ENCODE peak calls at places on chromosomes 12 and 14, in seven cellular contexts. S is IMR-90, G is GM23248, J is DND-41, B is H7, O is kidney epithelial cell, R is adipocyte. U is an unnamed sample.

GRCh38 chr12:67592228-67593011 is 56.1 kb upstream of the DYRK2 start:
- DNase-seq in G (peak; percentile 77), B (no peak), O (peak; percentile 38), R (peak; percentile 76), J (peak; percentile 29), S (peak; percentile 51), U (no peak)

GRCh38 chr12:100404769-100405407 is 48.0 kb downstream of the SLC17A8 start:
- DNase-seq in R (peak; percentile 50), B (peak; percentile 69), S (peak; percentile 40), O (no peak), G (peak; percentile 75), J (peak; percentile 53), U (no peak)

GRCh38 chr14:26897186-26897585 is 299.4 kb upstream of the NOVA1 start:
- DNase-seq in R (no peak), G (no peak), B (no peak), O (no peak), S (no peak), J (no peak), U (no peak)

GRCh38 chr14:50335989-50336391 is 23.9 kb downstream of the DMAC2L start:
- DNase-seq in B (no peak), O (no peak), S (peak; percentile 65), R (peak; percentile 54), G (peak; percentile 44), J (peak; percentile 68), U (no peak)

GRCh38 chr12:51210690-51211395 is 7.0 kb downstream of the POU6F1 start:
- DNase-seq in S (no peak), B (peak; percentile 8), O (no peak), R (no peak), J (no peak), G (no peak), U (no peak)

GRCh38 chr12:80925237-80925636 is 12.5 kb downstream of the LIN7A start:
- DNase-seq in R (peak; percentile 29), B (no peak), S (no peak), G (no peak), O (no peak), J (no peak), U (no peak)

GRCh38 chr14:26163761-26164160 is 434.1 kb downstream of the NOVA1 start:
- DNase-seq in O (no peak), R (peak; percentile 18), B (peak; percentile 6), J (no peak), S (peak; percentile 20), G (peak; percentile 67), U (no peak)

GRCh38 chr12:127324681-127325080 is 942.3 kb upstream of the TMEM132C start:
- DNase-seq in J (no peak), G (no peak), S (no peak), O (no peak), B (no peak), R (no peak), U (no peak)

GRCh38 chr12:89064780-89065179 is 287.5 kb downstream of the DUSP6 start:
- DNase-seq in R (no peak), O (peak; percentile 71), B (no peak), J (no peak), G (peak; percentile 93), S (peak; percentile 71), U (no peak)

GRCh38 chr12:129101404-129101803 is 248.1 kb downstream of the GLT1D1 start:
- DNase-seq in O (no peak), S (no peak), B (no peak), R (no peak), G (no peak), J (no peak), U (no peak)

GRCh38 chr14:35470775-35471174 is 63.2 kb upstream of the INSM2 start:
- DNase-seq in B (peak; percentile 30), O (peak; percentile 9), J (peak; percentile 14), G (peak; percentile 30), R (peak; percentile 34), S (peak; percentile 31), U (no peak)

GRCh38 chr12:51970904-51971646 is 19.6 kb downstream of the ACVR1B start:
- DNase-seq in O (peak; percentile 52), B (peak; percentile 84), J (no peak), G (peak; percentile 42), S (peak; percentile 80), R (peak; percentile 24), U (no peak)

GRCh38 chr14:77988966-77989365 is 181.2 kb upstream of the NRXN3 start:
- DNase-seq in G (peak; percentile 92), B (no peak), S (peak; percentile 48), R (no peak), J (no peak), O (peak; percentile 82), U (no peak)

GRCh38 chr14:89332031-89332430 is 85.0 kb downstream of the FOXN3 start:
- DNase-seq in B (no peak), S (peak; percentile 55), R (peak; percentile 19), O (no peak), J (no peak), G (peak; percentile 18), U (no peak)

GRCh38 chr12:50740307-50740706 is 23.6 kb upstream of the ATF1 start:
- DNase-seq in J (no peak), O (no peak), S (no peak), R (no peak), G (peak; percentile 63), B (no peak), U (no peak)

GRCh38 chr14:68794130-68794855 is 1.4 kb upstream of the ZFP36L1 start:
- DNase-seq in G (peak; percentile 98), O (no peak), J (peak; percentile 78), B (peak; percentile 71), R (peak; percentile 95), S (peak; percentile 95), U (peak; percentile 93)

GRCh38 chr14:32006267-32007110 is 70.6 kb upstream of the ARHGAP5 start:
- DNase-seq in S (peak; percentile 19), B (no peak), O (peak; percentile 98), J (no peak), R (no peak), G (no peak), U (no peak)

GRCh38 chr12:11559941-11560340 is 89.5 kb upstream of the ETV6 start:
- DNase-seq in G (no peak), O (no peak), B (no peak), J (no peak), R (no peak), S (no peak), U (no peak)

GRCh38 chr12:11553871-11554533 is 95.5 kb upstream of the ETV6 start:
- DNase-seq in J (peak; percentile 73), G (peak; percentile 76), B (peak; percentile 75), O (no peak), S (peak; percentile 59), R (peak; percentile 81), U (no peak)

GRCh38 chr12:11555743-11556625 is 93.5 kb upstream of the ETV6 start:
- DNase-seq in O (no peak), G (peak; percentile 29), S (no peak), J (peak; percentile 50), B (no peak), R (no peak), U (no peak)

DNA sequence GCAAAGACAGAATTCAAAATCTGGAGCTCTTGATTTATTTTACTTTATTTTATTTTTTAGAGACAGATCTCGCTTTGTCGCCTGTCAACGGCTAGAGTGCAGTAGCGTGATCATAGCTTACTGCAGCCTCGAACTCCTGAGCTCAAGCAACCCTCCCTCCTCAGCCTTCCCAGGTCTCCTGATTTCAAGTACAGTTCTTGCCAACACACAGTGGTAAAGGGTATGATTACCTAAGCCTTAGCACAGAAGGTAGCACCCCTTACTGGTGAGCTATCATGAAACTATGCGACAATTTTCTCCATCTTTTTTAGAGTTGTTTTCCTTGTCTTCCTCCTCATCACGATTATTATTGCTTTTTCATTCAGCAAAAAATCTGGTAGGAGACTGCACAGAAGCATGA is 94.3 kb upstream of the ETV6 start:
- DNase-seq in G (no peak), B (no peak), J (no peak), R (no peak), O (no peak), S (no peak), U (no peak)
- H3K27me3 ChIP-seq in G (peaks cover 26% of the 10 kb centered on the region), B (no peaks in the 10 kb centered on the region), J (no peaks in the 10 kb centered on the region), R (no peaks in the 10 kb centered on the region), O (no peaks in the 10 kb centered on the region), S (peaks cover 42% of the 10 kb centered on the region), U (no peaks in the 10 kb centered on the region)

DNA sequence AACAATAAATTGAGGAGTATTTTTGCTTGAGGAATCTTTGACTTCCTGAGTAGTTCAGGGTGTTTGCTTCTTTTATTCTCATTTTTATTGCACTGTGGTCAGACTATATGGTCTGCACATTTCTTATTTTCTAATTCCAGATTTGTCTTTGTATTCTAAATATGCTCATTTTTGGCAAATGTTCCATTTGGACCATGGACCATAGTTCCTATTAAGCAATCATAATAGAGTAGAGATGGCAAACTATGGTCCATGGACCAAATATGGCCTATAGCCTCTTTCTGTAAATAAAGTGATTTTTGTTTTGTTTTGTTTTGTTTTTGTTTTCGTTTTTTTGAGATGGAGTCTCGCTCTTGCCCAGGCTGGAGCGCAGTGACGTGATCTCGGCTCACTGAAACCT is 2.1 kb downstream of the GPRC5A start:
- DNase-seq in J (no peak), O (no peak), G (no peak), S (no peak), R (no peak), B (no peak), U (no peak)
- H3K4me3 ChIP-seq in J (no peak overlapping the region), O (peak overlapping the region; percentile 42), G (peak overlapping the region; percentile 75), S (peak overlapping the region; percentile 72), R (no peak overlapping the region), B (no peak overlapping the region), U (peak overlapping the region; percentile 38)

GRCh38 chr12:11228268-11228879 is 41.1 kb downstream of the PRB3 start:
- DNase-seq in J (peak; percentile 48), B (peak; percentile 41), O (peak; percentile 1), S (peak; percentile 30), R (peak; percentile 64), G (peak; percentile 65), U (no peak)

DNA sequence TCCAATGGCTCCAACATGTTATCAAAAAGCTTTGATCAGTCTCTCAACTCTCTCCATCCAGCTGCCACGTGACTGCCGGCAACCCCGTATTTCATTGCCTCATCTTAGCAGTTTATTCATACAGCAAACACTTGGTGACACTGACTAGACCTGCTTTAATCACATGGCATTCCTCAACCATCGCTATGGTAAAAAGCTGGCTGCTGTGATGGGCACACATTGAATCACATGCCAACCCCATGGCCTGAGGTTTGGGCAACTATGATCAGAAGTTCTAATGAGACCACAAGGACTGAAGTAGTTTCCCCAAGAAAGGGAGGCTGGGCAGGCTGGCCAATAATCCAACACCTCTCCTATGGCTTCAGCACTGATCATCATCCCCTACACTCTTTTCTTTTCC is 40.6 kb upstream of the TAS2R42 start:
- DNase-seq in R (no peak), S (no peak), B (no peak), G (no peak), O (no peak), J (no peak), U (no peak)
- H3K27me3 ChIP-seq in R (no peaks in the 10 kb centered on the region), S (peaks cover 2% of the 10 kb centered on the region), B (no peaks in the 10 kb centered on the region), G (no peaks in the 10 kb centered on the region), O (peaks cover 3% of the 10 kb centered on the region), J (peaks cover 7% of the 10 kb centered on the region), U (no peaks in the 10 kb centered on the region)

GRCh38 chr14:54651649-54652048 is 84.7 kb downstream of the SAMD4A start:
- DNase-seq in J (no peak), R (peak; percentile 33), G (peak; percentile 58), B (no peak), O (no peak), S (no peak), U (no peak)

GRCh38 chr14:54652890-54653201 is 85.9 kb downstream of the SAMD4A start:
- DNase-seq in J (no peak), G (no peak), O (no peak), S (no peak), B (no peak), R (no peak), U (no peak)

GRCh38 chr14:54652188-54652889 is 85.4 kb downstream of the SAMD4A start:
- DNase-seq in O (peak; percentile 99), R (peak; percentile 98), J (no peak), G (peak; percentile 99), S (peak; percentile 100), B (peak; percentile 68), U (no peak)

GRCh38 chr14:54654600-54654999 is 87.7 kb downstream of the SAMD4A start:
- DNase-seq in G (no peak), B (no peak), S (no peak), J (no peak), R (peak; percentile 36), O (no peak), U (no peak)

GRCh38 chr14:54653764-54654469 is 87.0 kb downstream of the SAMD4A start:
- DNase-seq in O (no peak), B (no peak), R (peak; percentile 63), S (peak; percentile 88), J (no peak), G (peak; percentile 66), U (no peak)
- H3K4me3 ChIP-seq in O (no peak overlapping the region), B (no peak overlapping the region), R (peak overlapping the region; percentile 52), S (no peak overlapping the region), J (no peak overlapping the region), G (no peak overlapping the region), U (no peak overlapping the region)